ENCODE peak calls at places on chromosomes 13 and 19, in five cellular contexts. A, L, O, M and P are unnamed samples.

GRCh38 chr13:78035500-78035899 is 116.9 kb upstream of the EDNRB start:
- DNase-seq in A (no peak), O (no peak), L (no peak), M (no peak), P (no peak)

GRCh38 chr13:99987180-99988047 is 5.8 kb downstream of the ZIC2 start:
- DNase-seq in O (no peak), L (no peak), A (no peak), M (no peak), P (no peak)

GRCh38 chr13:45717324-45717723 is 15.2 kb downstream of the CBY2 start:
- DNase-seq in M (no peak), O (no peak), A (no peak), L (no peak), P (no peak)

GRCh38 chr19:16889429-16889882 is 657 bp downstream of the F2RL3 start:
- DNase-seq in O (no peak), L (no peak), A (no peak), M (no peak), P (no peak)

GRCh38 chr13:90502143-90502542 is 845.3 kb upstream of the MIR17HG start:
- DNase-seq in A (no peak), O (no peak), M (no peak), L (no peak), P (no peak)

GRCh38 chr13:114019367-114019766 is 45.5 kb upstream of the C13orf46 start:
- DNase-seq in M (no peak), L (no peak), A (no peak), O (no peak), P (no peak)

GRCh38 chr13:113393226-113393571 is 29.3 kb upstream of the GRTP1 start:
- DNase-seq in L (no peak), M (no peak), A (no peak), O (no peak), P (no peak)

GRCh38 chr19:7654401-7654800 is 14.4 kb upstream of the RETN start:
- DNase-seq in L (no peak), M (no peak), A (no peak), O (no peak), P (no peak)

GRCh38 chr13:26230703-26231102 is 8.6 kb upstream of the RNF6 start:
- DNase-seq in M (no peak), L (no peak), A (no peak), O (no peak), P (no peak)

GRCh38 chr19:9205506-9206113 is 13.8 kb downstream of the OR7D4 start:
- DNase-seq in O (peak; percentile 84), A (peak; percentile 59), M (peak; percentile 32), L (peak; percentile 21), P (peak; percentile 55)

GRCh38 chr19:21117041-21117907 is 24.6 kb upstream of the ZNF431 start:
- DNase-seq in M (no peak), L (peak; percentile 77), A (no peak), O (no peak), P (peak; percentile 27)

GRCh38 chr13:76820759-76821158 is 65.4 kb downstream of the KCTD12 start:
- DNase-seq in L (no peak), O (no peak), A (no peak), M (no peak), P (no peak)

GRCh38 chr13:30235206-30235605 is 72.1 kb downstream of the KATNAL1 start:
- DNase-seq in O (no peak), A (no peak), M (no peak), L (no peak), P (no peak)

GRCh38 chr19:39425744-39426143 is 10.0 kb downstream of the RPS16 start:
- DNase-seq in O (no peak), L (no peak), M (no peak), A (no peak), P (no peak)

GRCh38 chr13:110134801-110135200 is 172.2 kb downstream of the COL4A1 start:
- DNase-seq in L (no peak), M (no peak), A (no peak), O (no peak), P (peak; percentile 65)

GRCh38 chr13:110015253-110015652 is 228.9 kb upstream of the IRS2 start:
- DNase-seq in O (no peak), L (peak; percentile 42), A (no peak), M (peak; percentile 70), P (no peak)

GRCh38 chr13:43316997-43317396 is 293.6 kb downstream of the DNAJC15 start:
- DNase-seq in L (peak; percentile 50), O (no peak), M (no peak), A (no peak), P (peak; percentile 48)

GRCh38 chr19:4704317-4704673 is 19.3 kb downstream of the DPP9 start:
- DNase-seq in M (no peak), O (no peak), A (no peak), L (no peak), P (no peak)

GRCh38 chr19:49830766-49831165 is 12.7 kb downstream of the MED25 start:
- DNase-seq in O (no peak), A (no peak), L (no peak), M (no peak), P (no peak)

GRCh38 chr13:107447591-107447990 is 767.7 kb downstream of the LIG4 start:
- DNase-seq in O (no peak), M (no peak), A (no peak), L (no peak), P (no peak)

GRCh38 chr19:34960940-34961679 is 2.9 kb downstream of the ZNF792 start:
- DNase-seq in M (no peak), O (no peak), L (no peak), A (no peak), P (no peak)

GRCh38 chr19:5891938-5892771 is 11.4 kb downstream of the NDUFA11 start:
- DNase-seq in O (peak; percentile 80), L (peak; percentile 15), A (no peak), M (peak; percentile 46), P (peak; percentile 18)

GRCh38 chr19:10987621-10988297 is 26.9 kb downstream of the SMARCA4 start:
- DNase-seq in A (no peak), L (no peak), M (no peak), O (no peak), P (no peak)

GRCh38 chr13:37510441-37510840 is 88.1 kb downstream of the POSTN start:
- DNase-seq in M (no peak), A (no peak), O (no peak), L (no peak), P (no peak)

GRCh38 chr13:37481005-37481857 is 117.3 kb downstream of the POSTN start:
- DNase-seq in A (no peak), L (peak; percentile 99), M (no peak), O (no peak), P (no peak)

GRCh38 chr13:38662362-38662761 is 24.5 kb upstream of the FREM2 start:
- DNase-seq in A (no peak), M (no peak), L (peak; percentile 81), O (no peak), P (peak; percentile 66)

GRCh38 chr13:44293354-44293753 is 80.3 kb upstream of the SERP2 start:
- DNase-seq in L (no peak), O (no peak), A (no peak), M (no peak), P (no peak)

GRCh38 chr19:52809801-52810200 is 11.6 kb downstream of the ZNF28 start:
- DNase-seq in A (no peak), O (no peak), M (no peak), L (no peak), P (no peak)

GRCh38 chr19:50817941-50818858 is 5.4 kb downstream of the KLK1 start:
- DNase-seq in L (no peak), O (peak; percentile 83), M (peak; percentile 67), A (peak; percentile 29), P (peak; percentile 11)

GRCh38 chr13:109872864-109873263 is 86.5 kb upstream of the IRS2 start:
- DNase-seq in L (no peak), M (no peak), A (no peak), O (no peak), P (no peak)

GRCh38 chr13:43119206-43119605 is 95.8 kb downstream of the DNAJC15 start:
- DNase-seq in M (no peak), O (no peak), A (no peak), L (no peak), P (no peak)

GRCh38 chr13:27405521-27406134 is 18.8 kb upstream of the GTF3A start:
- DNase-seq in L (no peak), O (no peak), A (no peak), M (no peak), P (no peak)
- H3K27ac ChIP-seq in L (no peak overlapping the region), O (no peak overlapping the region), A (no peak overlapping the region), M (no peak overlapping the region), P (no peak overlapping the region)

GRCh38 chr19:3670796-3671679 is 29.2 kb downstream of the PIP5K1C start:
- DNase-seq in M (no peak), O (peak; percentile 80), L (peak; percentile 54), A (no peak), P (peak; percentile 56)
- H3K4me3 ChIP-seq in M (no peak overlapping the region), O (no peak overlapping the region), L (no peak overlapping the region), A (peak overlapping the region; percentile 6), P (no peak overlapping the region)

DNA sequence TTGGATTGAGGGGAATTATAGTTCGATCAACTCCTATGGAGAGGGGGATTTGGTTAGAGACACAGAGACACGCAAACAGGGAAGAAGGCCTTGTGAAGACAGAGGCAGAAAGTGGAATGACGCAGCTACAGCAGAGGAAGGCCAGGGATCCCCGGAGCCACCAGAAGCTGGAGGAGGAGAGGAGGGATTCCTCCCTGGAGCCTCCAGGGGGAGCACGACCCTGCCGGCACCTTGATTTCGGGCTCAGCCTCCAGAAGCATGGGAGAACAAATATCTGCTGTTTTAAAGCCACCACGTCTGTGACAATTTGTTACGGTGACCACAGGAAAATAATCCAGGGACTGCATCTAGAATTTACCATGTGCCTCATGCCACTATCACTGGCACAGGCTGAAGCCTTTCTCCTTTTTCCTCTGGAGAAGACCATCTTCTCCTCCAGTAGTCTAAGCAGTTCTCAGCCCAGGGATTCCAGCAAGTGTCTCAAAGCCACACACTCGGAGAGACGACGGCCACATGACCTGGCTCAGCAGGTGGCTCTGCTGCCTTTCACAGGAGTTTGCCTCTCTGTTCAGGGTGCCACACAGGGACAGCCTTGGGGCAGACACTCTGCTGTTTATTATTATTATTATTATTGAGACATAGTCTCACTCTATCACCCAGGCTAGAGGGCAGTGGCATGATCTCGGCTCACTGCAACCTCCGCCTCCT is 39.9 kb upstream of the CCNE1 start:
- DNase-seq in M (peak; percentile 78), L (peak; percentile 14), A (peak; percentile 10), O (peak; percentile 50), P (peak; percentile 40)
- TF ChIP-seq CTCF in M (peak; percentile 89), L (peak; percentile 58), A (peak; percentile 34), O (peak; percentile 72), P (peak; percentile 91)

GRCh38 chr19:19460258-19460731 is 54.8 kb downstream of the GATAD2A start:
- DNase-seq in L (no peak), M (no peak), A (no peak), O (peak; percentile 73), P (no peak)

GRCh38 chr19:19459707-19460251 is 54.3 kb downstream of the GATAD2A start:
- DNase-seq in M (no peak), L (peak; percentile 64), A (peak; percentile 57), O (peak; percentile 78), P (peak; percentile 73)

GRCh38 chr19:19458110-19458816 is 52.8 kb downstream of the GATAD2A start:
- DNase-seq in A (no peak), L (no peak), O (peak; percentile 18), M (no peak), P (no peak)

GRCh38 chr19:19457691-19458090 is 52.2 kb downstream of the GATAD2A start:
- DNase-seq in A (no peak), M (no peak), O (no peak), L (no peak), P (no peak)

DNA sequence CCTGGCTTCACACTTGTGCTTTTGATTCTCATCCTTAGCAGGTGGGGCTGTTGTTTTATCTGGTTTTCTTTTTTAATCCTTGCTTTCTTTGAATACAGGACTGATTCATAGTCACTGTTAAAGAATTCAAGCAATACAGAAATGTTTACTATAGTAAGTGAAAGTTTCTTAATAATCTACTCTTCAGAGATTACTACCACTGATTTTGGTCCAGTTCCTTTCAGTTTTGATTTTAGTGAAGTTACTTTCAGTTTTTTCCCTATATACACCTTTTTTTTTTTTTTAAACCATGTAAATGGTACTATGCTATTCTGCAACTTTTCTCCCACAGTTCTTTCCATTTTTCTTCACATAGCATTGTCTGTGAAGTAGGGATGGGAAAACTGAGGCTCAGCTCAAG is 53.6 kb downstream of the GATAD2A start:
- DNase-seq in M (no peak), O (no peak), A (no peak), L (peak; percentile 25), P (no peak)
- H3K27ac ChIP-seq in M (no peak overlapping the region), O (peak overlapping the region; percentile 97), A (peak overlapping the region; percentile 67), L (peak overlapping the region; percentile 64), P (peak overlapping the region; percentile 52)